ENCODE peak calls at places on chromosomes 16 and 17, in seven cellular contexts. O is upper lobe of left lung, H is tibial nerve, P is IMR-90, K is stomach, B is uterus, E is heart left ventricle. S is an unnamed sample.

GRCh38 chr17:73942668-73943415 is 260.6 kb upstream of the RPL38 start:
- DNase-seq in O (no peak), H (no peak), P (no peak), K (no peak), B (no peak), E (no peak), S (no peak)

GRCh38 chr16:21283521-21284289 is 5.6 kb upstream of the CRYM start:
- DNase-seq in O (peak), H (peak), P (peak), K (peak), B (peak), E (peak), S (no peak)

GRCh38 chr16:56985962-56986360 is 3.4 kb upstream of the NLRC5 start:
- DNase-seq in O (no peak), H (no peak), P (no peak), K (no peak), B (no peak), E (peak), S (no peak)

GRCh38 chr16:21156767-21157467 is 1.6 kb upstream of the LDAF1 start:
- DNase-seq in O (no peak), H (no peak), P (peak), K (peak), B (peak), E (no peak), S (peak)

GRCh38 chr17:74430706-74431567 is 951 bp upstream of the GPRC5C start:
- DNase-seq in O (peak), H (peak), P (peak), K (peak), B (peak), E (peak), S (peak)

GRCh38 chr16:85153656-85154091 is 41.4 kb upstream of the CIBAR2 start:
- DNase-seq in O (no peak), H (no peak), P (no peak), K (no peak), B (no peak), E (no peak), S (no peak)

GRCh38 chr17:81278831-81279230 is 16.3 kb downstream of the SLC38A10 start:
- DNase-seq in O (no peak), H (no peak), P (no peak), K (no peak), B (no peak), E (no peak), S (no peak)

GRCh38 chr17:50689956-50690886 is 17.5 kb downstream of the ANKRD40 start:
- DNase-seq in O (no peak), H (no peak), P (no peak), K (no peak), B (no peak), E (no peak), S (no peak)

GRCh38 chr16:26598061-26598460 is 468.7 kb upstream of the C16orf82 start:
- DNase-seq in O (no peak), H (no peak), P (no peak), K (no peak), B (no peak), E (no peak), S (no peak)

GRCh38 chr17:76032780-76033108 is 5.6 kb upstream of the EVPL start:
- DNase-seq in O (no peak), H (no peak), P (no peak), K (no peak), B (no peak), E (no peak), S (no peak)

GRCh38 chr16:17321824-17322223 is 148.9 kb downstream of the XYLT1 start:
- DNase-seq in O (no peak), H (no peak), P (no peak), K (no peak), B (no peak), E (no peak), S (no peak)

GRCh38 chr16:89201467-89202377 is 1.4 kb upstream of the SLC22A31 start:
- DNase-seq in O (peak), H (no peak), P (peak), K (peak), B (peak), E (peak), S (no peak)
- TF ChIP-seq POLR2A in O (peak), H (no peak), P (no peak), K (no peak), B (no peak), E (no peak), S (no peak)

DNA sequence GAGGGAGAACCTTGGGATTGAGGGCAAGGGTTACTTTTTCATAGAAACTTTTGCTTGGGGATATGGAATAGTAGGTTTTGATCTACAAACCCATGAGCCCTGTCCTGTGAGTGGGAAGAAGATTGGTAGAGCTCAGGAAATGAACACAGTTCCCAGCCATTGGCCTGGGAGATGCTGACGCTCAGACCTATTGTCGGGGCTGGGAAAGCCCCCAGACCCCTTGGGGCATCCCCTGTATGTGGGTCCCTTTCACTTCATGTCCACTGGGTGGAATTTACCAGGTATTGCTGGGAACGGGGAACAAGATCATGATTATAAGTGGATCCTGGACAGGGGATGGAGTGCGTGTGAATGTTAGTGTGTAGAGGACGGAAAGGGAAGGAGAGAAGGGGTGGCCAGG is 19.0 kb downstream of the MSI2 start:
- DNase-seq in O (no peak), H (no peak), P (no peak), K (no peak), B (no peak), E (no peak), S (no peak)
- TF ChIP-seq POLR2A in O (no peak), H (no peak), P (no peak), K (no peak), B (no peak), E (no peak), S (no peak)

GRCh38 chr17:2055494-2056220 is 754 bp downstream of the HIC1 start:
- DNase-seq in O (no peak), H (no peak), P (peak), K (no peak), B (peak), E (peak), S (no peak)

GRCh38 chr17:2054740-2055493 is at the start of gene HIC1:
- DNase-seq in O (peak), H (peak), P (peak), K (peak), B (peak), E (peak), S (peak)

GRCh38 chr17:2053380-2054261 is 1.3 kb upstream of the HIC1 start:
- DNase-seq in O (peak), H (peak), P (peak), K (peak), B (peak), E (peak), S (no peak)

GRCh38 chr17:2056221-2057129 is 1.6 kb downstream of the HIC1 start:
- DNase-seq in O (no peak), H (no peak), P (peak), K (no peak), B (no peak), E (peak), S (no peak)

GRCh38 chr17:2054262-2054739 is 602 bp upstream of the HIC1 start:
- DNase-seq in O (no peak), H (no peak), P (peak), K (no peak), B (peak), E (peak), S (no peak)
- TF ChIP-seq POLR2A in O (no peak), H (no peak), P (no peak), K (no peak), B (no peak), E (no peak), S (no peak)

GRCh38 chr17:78675316-78675616 is 98.1 kb upstream of the DNAH17 start:
- DNase-seq in O (no peak), H (no peak), P (no peak), K (no peak), B (no peak), E (no peak), S (no peak)
- TF ChIP-seq POLR2A in O (no peak), H (no peak), P (no peak), K (no peak), B (no peak), E (no peak), S (no peak)

DNA sequence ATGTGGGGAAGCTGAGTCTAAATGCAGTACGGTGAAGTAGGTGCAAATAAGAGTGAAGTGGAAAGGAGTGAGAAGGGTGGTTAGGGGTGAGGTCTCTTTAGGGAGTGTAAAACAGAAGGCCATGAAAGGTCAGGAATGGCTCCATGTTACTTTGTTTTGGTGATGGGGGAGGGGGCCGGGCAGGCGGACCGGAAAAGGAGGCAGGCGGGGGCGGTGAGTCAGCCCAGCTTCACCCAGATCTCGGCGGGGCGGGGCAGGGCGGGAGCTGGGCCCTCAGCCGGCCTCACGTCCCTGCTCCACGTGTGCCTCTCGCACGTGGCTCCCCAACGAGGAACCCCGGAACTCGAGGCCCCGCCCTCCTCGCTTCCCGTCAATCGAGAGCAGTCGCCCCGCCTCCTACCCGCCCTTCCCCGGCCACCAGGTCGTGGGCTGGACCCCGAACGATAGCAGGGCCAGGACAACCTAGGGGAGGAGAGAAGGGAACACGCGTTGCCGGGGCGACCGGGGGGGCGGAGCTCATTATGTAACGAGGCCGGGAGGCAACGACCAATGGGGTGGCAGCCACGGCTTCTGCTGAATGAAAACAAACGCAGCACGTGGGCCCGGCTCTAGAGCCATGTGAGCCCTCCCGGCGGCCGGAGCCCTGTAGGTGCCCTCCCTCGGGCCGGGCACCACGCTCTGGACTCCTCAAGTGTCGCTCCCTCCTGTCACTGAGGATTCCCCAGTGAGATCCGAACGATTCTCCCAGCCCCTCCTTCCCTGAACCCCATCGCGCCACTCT is 1.4 kb downstream of the NR1D1 start:
- DNase-seq in O (peak), H (peak), P (peak), K (peak), B (peak), E (peak), S (peak)
- TF ChIP-seq POLR2A in O (peak), H (peak), P (peak), K (peak), B (peak), E (peak), S (peak)

GRCh38 chr16:31199430-31200041 is 3.0 kb downstream of the PYCARD start:
- DNase-seq in O (no peak), H (no peak), P (no peak), K (no peak), B (no peak), E (no peak), S (no peak)

GRCh38 chr16:31201511-31202401 is 804 bp downstream of the PYCARD start:
- DNase-seq in O (peak), H (no peak), P (no peak), K (peak), B (no peak), E (peak), S (no peak)

GRCh38 chr16:31204871-31205666 is 2.5 kb upstream of the PYCARD start:
- DNase-seq in O (no peak), H (no peak), P (no peak), K (no peak), B (no peak), E (no peak), S (no peak)

GRCh38 chr16:31200821-31201510 is 1.6 kb downstream of the PYCARD start:
- DNase-seq in O (peak), H (no peak), P (no peak), K (no peak), B (no peak), E (no peak), S (no peak)

GRCh38 chr16:31202402-31203385 is at the start of gene PYCARD:
- DNase-seq in O (peak), H (peak), P (peak), K (peak), B (peak), E (peak), S (no peak)
- TF ChIP-seq POLR2A in O (no peak), H (no peak), P (no peak), K (no peak), B (no peak), E (no peak), S (no peak)

DNA sequence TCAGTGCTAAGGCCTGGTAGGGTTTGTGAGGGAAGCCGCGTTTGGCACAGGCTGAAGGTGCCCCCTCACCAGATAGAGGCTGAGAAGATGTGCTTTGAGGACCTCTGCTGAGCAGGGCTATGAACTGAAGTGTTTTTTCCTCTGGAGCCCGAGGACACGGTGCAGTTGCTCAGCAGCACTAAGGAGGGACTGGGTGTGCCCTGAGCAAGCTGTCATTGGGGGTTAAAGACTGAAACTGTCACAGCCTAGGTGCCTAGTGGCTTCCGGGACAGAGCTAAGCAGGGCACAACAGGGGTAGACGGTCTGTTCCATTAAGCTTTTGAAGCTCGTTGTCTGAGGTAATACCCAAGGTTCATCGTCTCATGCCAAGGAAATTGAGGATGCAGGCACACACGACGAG is 24.8 kb upstream of the ASGR2 start:
- DNase-seq in O (no peak), H (no peak), P (no peak), K (no peak), B (no peak), E (no peak), S (no peak)
- TF ChIP-seq POLR2A in O (no peak), H (no peak), P (no peak), K (no peak), B (no peak), E (no peak), S (no peak)

DNA sequence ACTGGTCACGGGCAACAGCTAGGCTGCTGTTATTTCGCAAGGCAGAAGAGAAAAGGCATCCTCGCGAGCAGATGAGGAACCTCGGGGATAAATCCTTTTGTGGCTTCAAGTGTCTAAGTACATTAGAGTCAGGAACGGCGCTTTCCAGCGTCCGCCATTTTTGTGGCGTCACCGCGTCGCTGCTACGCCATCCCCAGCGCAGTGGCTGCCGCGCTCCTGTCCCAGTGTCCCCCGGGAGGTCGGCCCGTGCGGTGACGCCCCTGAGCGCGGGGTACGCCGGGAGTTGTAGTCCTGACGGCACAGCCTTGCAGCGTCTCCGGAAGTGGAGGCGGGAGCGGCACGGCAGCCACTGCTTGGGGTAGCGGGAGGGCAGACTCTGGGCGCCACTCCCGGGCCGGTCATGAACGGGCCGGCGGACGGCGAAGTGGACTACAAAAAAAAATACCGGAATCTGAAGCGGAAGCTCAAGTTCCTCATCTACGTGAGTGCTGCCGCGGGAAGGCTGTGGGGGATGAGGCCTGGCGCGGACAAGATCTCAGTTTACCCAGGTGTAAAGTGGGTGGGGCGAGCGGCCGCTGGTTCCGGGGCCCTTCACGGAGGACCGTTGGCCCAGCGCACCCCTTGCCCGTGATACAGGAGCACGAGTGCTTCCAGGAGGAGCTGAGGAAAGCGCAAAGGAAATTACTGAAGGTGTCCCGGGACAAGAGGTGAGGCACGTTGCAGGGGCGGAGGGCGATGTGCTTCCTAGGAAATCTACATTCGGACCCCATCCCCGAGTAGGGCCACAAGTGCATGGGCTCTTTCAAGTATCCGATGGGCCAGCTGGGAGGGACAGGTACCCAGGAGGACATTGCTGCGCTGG is at the start of gene INO80E:
- DNase-seq in O (peak), H (peak), P (peak), K (peak), B (peak), E (peak), S (peak)
- TF ChIP-seq POLR2A in O (peak), H (peak), P (peak), K (no peak), B (no peak), E (no peak), S (peak)

GRCh38 chr17:48641541-48642058 is 15.4 kb upstream of the HOXB9 start:
- DNase-seq in O (no peak), H (no peak), P (no peak), K (no peak), B (no peak), E (no peak), S (no peak)

GRCh38 chr17:48640858-48641180 is 14.7 kb upstream of the HOXB9 start:
- DNase-seq in O (no peak), H (no peak), P (no peak), K (no peak), B (no peak), E (no peak), S (no peak)

GRCh38 chr17:48642843-48643696 is 16.9 kb upstream of the HOXB9 start:
- DNase-seq in O (no peak), H (no peak), P (no peak), K (no peak), B (no peak), E (no peak), S (no peak)

GRCh38 chr17:48643697-48644012 is 17.5 kb upstream of the HOXB9 start:
- DNase-seq in O (no peak), H (no peak), P (no peak), K (no peak), B (no peak), E (no peak), S (no peak)

DNA sequence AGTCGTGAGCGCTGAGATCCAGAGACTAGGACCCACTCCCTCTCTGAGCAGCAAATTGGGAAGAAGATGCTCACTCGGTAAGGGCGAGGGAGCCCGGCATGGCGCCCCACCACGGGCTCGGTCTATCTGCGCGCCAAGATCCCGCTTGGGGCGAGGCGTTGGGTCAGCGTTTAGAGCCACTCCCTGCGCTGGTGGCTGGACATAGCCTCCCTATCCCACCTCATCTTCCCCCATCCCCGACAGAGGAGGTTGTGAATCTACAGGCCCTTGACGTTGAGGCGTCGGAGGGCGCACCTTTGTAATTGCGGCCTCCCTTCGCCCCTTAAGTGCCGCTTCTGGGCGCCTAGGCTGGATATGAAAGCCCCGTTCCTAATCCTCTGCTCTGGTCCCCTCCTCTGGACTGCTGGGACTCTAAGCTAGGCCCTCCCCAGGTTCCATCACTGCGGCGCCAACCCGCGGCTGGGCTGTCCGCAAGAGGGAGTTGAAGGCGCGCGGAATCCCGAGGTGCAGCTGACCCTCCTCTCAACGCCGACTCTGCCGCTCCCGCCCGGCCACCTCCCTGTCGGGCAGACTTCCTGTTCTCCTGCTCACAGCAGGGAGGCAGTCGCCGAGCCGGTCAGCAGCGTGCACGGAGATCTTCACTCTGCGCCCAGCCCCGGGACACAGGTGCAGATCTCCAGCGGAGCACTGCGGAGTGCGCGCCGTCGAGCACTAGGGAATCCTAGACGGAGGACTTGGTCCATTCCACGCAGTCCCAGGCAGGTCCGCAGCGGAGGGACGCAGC is 16.1 kb upstream of the HOXB9 start:
- DNase-seq in O (no peak), H (no peak), P (no peak), K (no peak), B (no peak), E (no peak), S (no peak)
- TF ChIP-seq POLR2A in O (no peak), H (no peak), P (no peak), K (no peak), B (no peak), E (no peak), S (no peak)